ENCODE peak calls at places on chromosomes 13 and 19, in nine cellular contexts. C, Y, Z, W, X, P, S, I and A are unnamed samples. For H3K9me3 and H3K36me3, the result is how much of the 10 kb centered on the place peaks cover.

GRCh38 chr13:51525567-51526165 is 58.6 kb upstream of the WDFY2 start:
- DNase-seq in Z (no peak), S (no peak), X (no peak), P (no peak), C (peak), I (no peak), Y (no peak), W (no peak), A (no peak)

GRCh38 chr19:39140195-39140516 is 14.6 kb downstream of the PAK4 start:
- DNase-seq in Z (no peak), P (no peak), X (no peak), Y (no peak), W (no peak), I (no peak), S (no peak), C (no peak), A (no peak)

GRCh38 chr19:1945899-1946298 is 4.9 kb downstream of the CSNK1G2 start:
- DNase-seq in C (peak), S (peak), W (peak), P (no peak), X (peak), Z (no peak), Y (peak), I (no peak), A (no peak)

GRCh38 chr13:113863511-113864302 is at the start of gene GAS6:
- DNase-seq in S (peak), C (peak), Y (no peak), Z (no peak), P (peak), X (peak), W (peak), I (peak), A (peak)

GRCh38 chr13:39263033-39263432 is 224.8 kb downstream of the NHLRC3 start:
- DNase-seq in Z (no peak), X (peak), I (no peak), P (peak), Y (no peak), W (peak), S (peak), C (peak), A (peak)

GRCh38 chr13:58893396-58893795 is 1261.9 kb downstream of the PCDH17 start:
- DNase-seq in X (no peak), P (no peak), W (no peak), I (no peak), C (no peak), S (no peak), Z (no peak), Y (no peak), A (no peak)

GRCh38 chr19:10043286-10043927 is 30.1 kb downstream of the RDH8 start:
- DNase-seq in C (peak), W (no peak), Z (no peak), X (no peak), Y (no peak), S (peak), I (no peak), P (no peak), A (no peak)

GRCh38 chr19:19064098-19064722 is 416 bp downstream of the SLC25A42 start:
- DNase-seq in I (no peak), C (no peak), X (no peak), Z (peak), Y (no peak), P (no peak), W (no peak), S (no peak), A (no peak)

GRCh38 chr19:22807061-22807835 is 23.3 kb upstream of the ZNF99 start:
- DNase-seq in Y (no peak), I (no peak), C (no peak), Z (no peak), P (no peak), W (no peak), X (no peak), S (no peak), A (no peak)

GRCh38 chr13:75610466-75610865 is 25.7 kb upstream of the LMO7 start:
- DNase-seq in Y (no peak), Z (no peak), I (no peak), C (peak), P (no peak), S (no peak), X (no peak), W (no peak), A (no peak)

GRCh38 chr19:40686882-40687524 is 3.4 kb downstream of the NUMBL start:
- DNase-seq in S (no peak), W (no peak), C (no peak), I (no peak), Z (no peak), Y (no peak), X (no peak), P (no peak), A (no peak)
- H3K9me3 ChIP-seq in S (under half), W (under half), C (under half), I (under half), Z (under half), Y (under half), X (under half), P (under half), A (under half)

DNA sequence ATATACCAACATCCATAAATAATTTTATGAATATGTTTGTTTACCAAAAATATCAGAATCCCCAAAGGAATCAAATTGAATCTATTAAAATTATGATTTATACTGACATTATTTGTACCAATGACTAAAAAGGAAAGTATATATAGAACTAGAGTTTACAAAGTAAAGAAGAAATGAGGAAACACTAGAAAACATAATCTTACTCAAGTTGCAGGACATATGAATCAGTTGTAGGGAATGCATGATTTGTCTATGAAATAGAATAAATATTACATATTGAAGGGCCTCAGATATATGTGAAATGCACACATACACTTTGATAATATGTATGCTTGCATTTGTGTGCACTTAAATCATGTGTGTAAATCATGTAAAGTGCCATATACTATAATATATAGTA is 1466.4 kb downstream of the EFNB2 start:
- DNase-seq in X (no peak), Z (no peak), C (no peak), P (no peak), W (no peak), S (no peak), Y (no peak), I (no peak), A (no peak)
- H3K4me3 ChIP-seq in X (no peak), Z (no peak), C (no peak), P (no peak), W (no peak), S (no peak), Y (no peak), I (no peak), A (no peak)

GRCh38 chr19:45145270-45146189 is 15.3 kb downstream of the NKPD1 start:
- DNase-seq in Y (no peak), X (no peak), I (no peak), S (no peak), W (no peak), P (no peak), C (no peak), Z (no peak), A (no peak)
- H3K36me3 ChIP-seq in Y (under half), X (half or more), I (half or more), S (under half), W (under half), P (under half), C (under half), Z (under half), A (under half)

GRCh38 chr13:18943721-18944391 is 237.8 kb downstream of the TUBA3C start:
- DNase-seq in Z (no peak), W (peak), C (no peak), I (no peak), S (no peak), P (no peak), Y (no peak), X (no peak), A (no peak)
- H3K9me3 ChIP-seq in Z (under half), W (under half), C (under half), I (under half), S (under half), P (under half), Y (under half), X (under half), A (under half)

GRCh38 chr19:6531163-6531955 is 533 bp downstream of the TNFSF9 start:
- DNase-seq in Y (no peak), P (no peak), C (no peak), S (no peak), X (no peak), W (no peak), Z (no peak), I (no peak), A (no peak)

GRCh38 chr19:6531956-6532243 is 1.1 kb downstream of the TNFSF9 start:
- DNase-seq in C (no peak), X (no peak), Z (no peak), W (no peak), P (no peak), I (no peak), Y (no peak), S (no peak), A (no peak)

GRCh38 chr19:6529937-6530384 is 865 bp upstream of the TNFSF9 start:
- DNase-seq in W (no peak), C (no peak), Z (no peak), Y (no peak), X (no peak), I (no peak), S (no peak), P (no peak), A (no peak)

GRCh38 chr19:6529351-6529750 is 1.5 kb upstream of the TNFSF9 start:
- DNase-seq in Z (no peak), P (no peak), C (no peak), Y (no peak), W (no peak), S (no peak), X (no peak), I (no peak), A (no peak)

DNA sequence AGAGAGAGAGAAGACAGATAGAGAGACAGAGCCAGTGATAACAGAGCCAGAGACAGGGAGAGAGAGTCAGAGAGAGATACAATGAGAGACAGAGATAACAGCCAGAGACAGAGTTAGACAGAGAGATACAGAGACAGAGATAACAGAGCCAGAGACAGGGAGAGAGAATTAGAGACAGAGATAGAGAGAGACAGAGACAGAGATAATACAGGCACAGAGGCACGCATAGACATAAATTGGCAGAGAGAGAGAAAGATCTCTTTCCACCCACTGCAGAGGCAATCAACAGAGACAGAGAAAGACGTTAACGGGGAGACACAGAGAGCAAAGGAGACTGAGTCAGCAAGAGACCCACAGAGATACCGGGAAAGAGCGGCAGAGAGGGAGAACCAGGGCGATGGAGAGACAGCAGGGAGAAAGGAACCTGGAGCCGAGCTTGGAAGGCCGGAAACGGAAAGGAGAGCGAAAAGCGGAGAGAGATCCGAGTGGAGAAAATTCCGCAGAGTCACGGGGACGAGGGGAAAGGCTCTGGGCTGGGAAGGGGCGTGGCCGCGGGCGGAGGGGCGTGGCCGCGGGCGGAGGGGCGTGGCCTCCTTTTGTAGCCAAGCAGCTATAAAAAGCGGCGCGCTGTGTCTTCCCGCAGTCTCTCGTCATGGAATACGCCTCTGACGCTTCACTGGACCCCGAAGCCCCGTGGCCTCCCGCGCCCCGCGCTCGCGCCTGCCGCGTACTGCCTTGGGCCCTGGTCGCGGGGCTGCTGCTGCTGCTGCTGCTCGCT is at the start of gene TNFSF9:
- DNase-seq in W (peak), C (peak), Y (peak), I (peak), S (peak), X (peak), P (peak), Z (no peak), A (peak)
- H3K4me3 ChIP-seq in W (peak), C (peak), Y (peak), I (peak), S (peak), X (peak), P (peak), Z (peak), A (peak)

GRCh38 chr19:13451596-13451995 is 54.7 kb downstream of the CACNA1A start:
- DNase-seq in I (no peak), Z (no peak), C (no peak), W (no peak), S (no peak), X (no peak), P (no peak), Y (no peak), A (no peak)

GRCh38 chr19:13447978-13448377 is 58.3 kb downstream of the CACNA1A start:
- DNase-seq in Y (no peak), C (no peak), X (no peak), S (no peak), W (no peak), Z (no peak), I (no peak), P (no peak), A (no peak)
- H3K36me3 ChIP-seq in Y (under half), C (under half), X (under half), S (under half), W (under half), Z (under half), I (under half), P (under half), A (under half)